ENCODE peak calls at places on chromosome 1, in five cellular contexts. D is heart left ventricle, X is endodermal cell, T is MM.1S, P is psoas muscle. O is an unnamed sample. For H3K9me3, the result is how much of the 10 kb centered on the place peaks cover.

GRCh38 chr1:16979475-16980327 is 719 bp downstream of the MFAP2 start:
- DNase-seq in D (peak), X (peak), P (no peak), T (no peak), O (no peak)

GRCh38 chr1:243421784-243422183 is 165.9 kb downstream of the SDCCAG8 start:
- DNase-seq in X (peak), T (peak), D (no peak), P (peak), O (no peak)

GRCh38 chr1:55727010-55727409 is 511.8 kb upstream of the USP24 start:
- DNase-seq in P (no peak), T (no peak), X (no peak), D (no peak), O (no peak)

GRCh38 chr1:221987860-221988520 is 246.1 kb upstream of the DUSP10 start:
- DNase-seq in T (no peak), D (no peak), X (peak), P (no peak), O (no peak)

GRCh38 chr1:27301582-27302199 is 20.3 kb upstream of the TMEM222 start:
- DNase-seq in X (peak), D (no peak), P (no peak), T (no peak), O (no peak)

GRCh38 chr1:151156515-151156819 is at the start of gene TNFAIP8L2:
- DNase-seq in T (no peak), X (peak), D (peak), P (peak), O (peak)

GRCh38 chr1:24803220-24803619 is 58.0 kb downstream of the CLIC4 start:
- DNase-seq in X (no peak), T (no peak), P (no peak), D (no peak), O (no peak)

GRCh38 chr1:22255341-22256212 is 112.7 kb upstream of the WNT4 start:
- DNase-seq in D (no peak), P (no peak), T (no peak), X (no peak), O (no peak)

GRCh38 chr1:178188306-178188705 is 94.4 kb downstream of the RASAL2 start:
- DNase-seq in X (no peak), T (no peak), P (no peak), D (no peak), O (no peak)

GRCh38 chr1:44354840-44355581 is at the start of gene ERI3:
- DNase-seq in X (peak), T (peak), P (peak), D (peak), O (peak)
- H3K27ac ChIP-seq in X (peak), T (no peak), P (peak), D (peak), O (no peak)

GRCh38 chr1:37574834-37575479 is 18.2 kb downstream of the DNALI1 start:
- DNase-seq in X (no peak), T (no peak), P (no peak), D (no peak), O (no peak)

GRCh38 chr1:37570528-37571334 is 14.0 kb downstream of the DNALI1 start:
- DNase-seq in X (no peak), D (no peak), T (peak), P (no peak), O (no peak)

DNA sequence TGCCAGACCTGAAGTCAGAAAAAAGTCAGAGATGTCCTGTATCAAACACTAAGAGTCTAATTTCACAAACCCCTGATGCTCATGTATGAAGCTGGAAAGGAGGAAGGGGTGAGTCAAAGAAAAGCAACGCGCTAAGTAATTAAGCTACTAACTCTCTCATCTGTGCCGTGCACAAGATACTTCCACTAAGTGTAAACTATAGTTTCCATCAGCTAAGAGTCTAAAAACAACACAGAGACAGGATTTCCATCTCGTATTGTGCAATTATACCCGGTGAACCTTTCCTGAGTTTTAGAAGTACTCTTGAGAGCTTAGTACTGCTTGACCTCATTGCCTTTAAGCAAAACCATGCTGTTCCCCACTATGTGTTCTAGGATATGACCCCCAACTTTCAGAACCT is 19.0 kb downstream of the DNALI1 start:
- DNase-seq in X (no peak), D (no peak), P (no peak), T (no peak), O (no peak)
- H3K4me3 ChIP-seq in X (no peak), D (no peak), P (no peak), T (no peak), O (no peak)

GRCh38 chr1:42006836-42007235 is 88.1 kb upstream of the HIVEP3 start:
- DNase-seq in X (no peak), P (no peak), D (no peak), T (no peak), O (no peak)

GRCh38 chr1:42008264-42008663 is 89.5 kb upstream of the HIVEP3 start:
- DNase-seq in D (no peak), T (no peak), P (no peak), X (no peak), O (no peak)

GRCh38 chr1:42013881-42014470 is 95.3 kb upstream of the HIVEP3 start:
- DNase-seq in T (no peak), P (no peak), D (no peak), X (no peak), O (no peak)

GRCh38 chr1:42012852-42013251 is 94.1 kb upstream of the HIVEP3 start:
- DNase-seq in D (no peak), P (no peak), X (no peak), T (no peak), O (no peak)

GRCh38 chr1:42010381-42010780 is 91.7 kb upstream of the HIVEP3 start:
- DNase-seq in D (no peak), X (no peak), P (no peak), T (no peak), O (no peak)
- H3K9me3 ChIP-seq in D (under half), X (under half), P (under half), T (under half), O (under half)

GRCh38 chr1:228736844-228737415 is 1.7 kb downstream of the RHOU start:
- DNase-seq in X (peak), D (no peak), P (no peak), T (no peak), O (no peak)
- H3K27ac ChIP-seq in X (no peak), D (no peak), P (peak), T (no peak), O (peak)

GRCh38 chr1:6445062-6445763 is 20.6 kb downstream of the ESPN start:
- DNase-seq in T (peak), X (peak), D (no peak), P (no peak), O (no peak)

GRCh38 chr1:6447818-6448748 is 17.9 kb downstream of the TNFRSF25 start:
- DNase-seq in D (no peak), T (peak), P (no peak), X (peak), O (no peak)

GRCh38 chr1:6446665-6447015 is 19.3 kb downstream of the TNFRSF25 start:
- DNase-seq in X (no peak), P (no peak), T (no peak), D (no peak), O (no peak)

GRCh38 chr1:6448749-6449631 is 17.0 kb downstream of the TNFRSF25 start:
- DNase-seq in X (peak), P (no peak), D (no peak), T (no peak), O (no peak)

GRCh38 chr1:6447016-6447817 is 18.8 kb downstream of the TNFRSF25 start:
- DNase-seq in X (peak), D (no peak), P (no peak), T (no peak), O (no peak)
- H3K4me3 ChIP-seq in X (peak), D (peak), P (peak), T (no peak), O (no peak)

GRCh38 chr1:97314685-97315084 is 593.1 kb downstream of the PTBP2 start:
- DNase-seq in X (no peak), D (no peak), P (no peak), T (no peak), O (no peak)
- H3K9me3 ChIP-seq in X (under half), D (under half), P (under half), T (under half), O (under half)

GRCh38 chr1:112866151-112866550 is 89.8 kb downstream of the SLC16A1 start:
- DNase-seq in T (no peak), X (no peak), D (no peak), P (no peak), O (peak)

GRCh38 chr1:112870887-112871646 is 84.9 kb downstream of the SLC16A1 start:
- DNase-seq in X (no peak), D (no peak), P (no peak), T (no peak), O (no peak)

GRCh38 chr1:112868191-112868590 is 87.8 kb downstream of the SLC16A1 start:
- DNase-seq in P (no peak), X (peak), T (no peak), D (no peak), O (no peak)

GRCh38 chr1:112869895-112870294 is 86.1 kb downstream of the SLC16A1 start:
- DNase-seq in P (no peak), T (no peak), X (no peak), D (no peak), O (no peak)

GRCh38 chr1:112866981-112867380 is 89.0 kb downstream of the SLC16A1 start:
- DNase-seq in P (no peak), D (no peak), T (no peak), X (no peak), O (no peak)
- H3K27ac ChIP-seq in P (no peak), D (no peak), T (no peak), X (no peak), O (no peak)

DNA sequence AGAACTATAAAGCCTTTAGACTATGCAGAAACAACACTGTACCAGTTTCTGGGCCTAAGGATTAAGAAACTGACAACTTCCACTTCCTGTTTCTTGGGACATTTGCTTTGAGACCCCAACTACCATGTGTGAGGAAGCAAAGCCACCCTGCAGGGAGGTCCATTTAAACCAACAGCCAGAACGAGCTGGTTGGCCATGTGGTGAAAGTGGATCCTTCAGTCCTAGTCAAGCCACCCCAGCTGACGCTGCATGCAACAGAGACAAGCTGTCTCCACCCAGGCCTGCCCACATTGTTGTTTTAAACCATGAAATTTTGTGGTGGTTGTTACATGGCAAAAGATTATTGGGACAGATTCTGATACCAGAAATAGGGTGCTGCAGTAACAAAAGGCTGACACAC is 31.8 kb upstream of the SLFNL1 start:
- DNase-seq in P (no peak), T (no peak), D (no peak), X (no peak), O (no peak)
- H3K4me3 ChIP-seq in P (no peak), T (no peak), D (no peak), X (no peak), O (no peak)